ENCODE peak calls at places on chromosomes 11 and 22, in seven cellular contexts. One of them, this sample, is unnamed.

GRCh38 chr11:68431984-68432600 is 28.5 kb upstream of the PPP6R3 start:
- DNase-seq in AG10803: no peak
- DNase-seq in upper lobe of right lung: no peak
- DNase-seq in fibroblast of the aortic adventitia: no peak
- DNase-seq in HCT116: no peak
- DNase-seq in A549: no peak
- DNase-seq in endothelial cell of umbilical vein: no peak
- DNase-seq in this sample: no peak

GRCh38 chr11:64561984-64562722 is 28.9 kb upstream of the SLC22A12 start:
- DNase-seq in AG10803: no peak
- DNase-seq in upper lobe of right lung: peak; percentile 50
- DNase-seq in fibroblast of the aortic adventitia: no peak
- DNase-seq in HCT116: no peak
- DNase-seq in A549: no peak
- DNase-seq in endothelial cell of umbilical vein: no peak
- DNase-seq in this sample: no peak

GRCh38 chr11:132111781-132112380 is 741.5 kb downstream of the NTM start:
- DNase-seq in AG10803: peak; percentile 90
- DNase-seq in upper lobe of right lung: no peak
- DNase-seq in fibroblast of the aortic adventitia: peak; percentile 96
- DNase-seq in HCT116: no peak
- DNase-seq in A549: no peak
- DNase-seq in endothelial cell of umbilical vein: peak; percentile 58
- DNase-seq in this sample: peak; percentile 94

GRCh38 chr11:469684-470667 is 19.9 kb downstream of the PTDSS2 start:
- DNase-seq in AG10803: peak; percentile 82
- DNase-seq in upper lobe of right lung: peak; percentile 79
- DNase-seq in fibroblast of the aortic adventitia: peak; percentile 86
- DNase-seq in HCT116: no peak
- DNase-seq in A549: peak; percentile 58
- DNase-seq in endothelial cell of umbilical vein: peak; percentile 90
- DNase-seq in this sample: peak; percentile 52

GRCh38 chr11:1336836-1337646 is 27.6 kb upstream of the TOLLIP start:
- DNase-seq in AG10803: no peak
- DNase-seq in upper lobe of right lung: peak; percentile 79
- DNase-seq in fibroblast of the aortic adventitia: no peak
- DNase-seq in HCT116: no peak
- DNase-seq in A549: peak; percentile 41
- DNase-seq in endothelial cell of umbilical vein: no peak
- DNase-seq in this sample: no peak

GRCh38 chr11:68122936-68123539 is 1.9 kb upstream of the CHKA start:
- DNase-seq in AG10803: no peak
- DNase-seq in upper lobe of right lung: peak; percentile 68
- DNase-seq in fibroblast of the aortic adventitia: no peak
- DNase-seq in HCT116: peak; percentile 41
- DNase-seq in A549: peak; percentile 63
- DNase-seq in endothelial cell of umbilical vein: no peak
- DNase-seq in this sample: no peak

GRCh38 chr22:19524170-19525115 is at the start of gene CLDN5:
- DNase-seq in AG10803: no peak
- DNase-seq in upper lobe of right lung: no peak
- DNase-seq in fibroblast of the aortic adventitia: no peak
- DNase-seq in HCT116: no peak
- DNase-seq in A549: no peak
- DNase-seq in endothelial cell of umbilical vein: peak; percentile 91
- DNase-seq in this sample: peak; percentile 9

GRCh38 chr11:128336203-128336602 is 251.2 kb downstream of the ETS1 start:
- DNase-seq in AG10803: peak; percentile 55
- DNase-seq in upper lobe of right lung: no peak
- DNase-seq in fibroblast of the aortic adventitia: peak; percentile 81
- DNase-seq in HCT116: no peak
- DNase-seq in A549: peak; percentile 41
- DNase-seq in endothelial cell of umbilical vein: peak; percentile 88
- DNase-seq in this sample: peak; percentile 71

GRCh38 chr11:70156291-70157037 is 46.6 kb upstream of the FADD start:
- DNase-seq in AG10803: no peak
- DNase-seq in upper lobe of right lung: no peak
- DNase-seq in fibroblast of the aortic adventitia: no peak
- DNase-seq in HCT116: no peak
- DNase-seq in A549: no peak
- DNase-seq in endothelial cell of umbilical vein: no peak
- DNase-seq in this sample: no peak

DNA sequence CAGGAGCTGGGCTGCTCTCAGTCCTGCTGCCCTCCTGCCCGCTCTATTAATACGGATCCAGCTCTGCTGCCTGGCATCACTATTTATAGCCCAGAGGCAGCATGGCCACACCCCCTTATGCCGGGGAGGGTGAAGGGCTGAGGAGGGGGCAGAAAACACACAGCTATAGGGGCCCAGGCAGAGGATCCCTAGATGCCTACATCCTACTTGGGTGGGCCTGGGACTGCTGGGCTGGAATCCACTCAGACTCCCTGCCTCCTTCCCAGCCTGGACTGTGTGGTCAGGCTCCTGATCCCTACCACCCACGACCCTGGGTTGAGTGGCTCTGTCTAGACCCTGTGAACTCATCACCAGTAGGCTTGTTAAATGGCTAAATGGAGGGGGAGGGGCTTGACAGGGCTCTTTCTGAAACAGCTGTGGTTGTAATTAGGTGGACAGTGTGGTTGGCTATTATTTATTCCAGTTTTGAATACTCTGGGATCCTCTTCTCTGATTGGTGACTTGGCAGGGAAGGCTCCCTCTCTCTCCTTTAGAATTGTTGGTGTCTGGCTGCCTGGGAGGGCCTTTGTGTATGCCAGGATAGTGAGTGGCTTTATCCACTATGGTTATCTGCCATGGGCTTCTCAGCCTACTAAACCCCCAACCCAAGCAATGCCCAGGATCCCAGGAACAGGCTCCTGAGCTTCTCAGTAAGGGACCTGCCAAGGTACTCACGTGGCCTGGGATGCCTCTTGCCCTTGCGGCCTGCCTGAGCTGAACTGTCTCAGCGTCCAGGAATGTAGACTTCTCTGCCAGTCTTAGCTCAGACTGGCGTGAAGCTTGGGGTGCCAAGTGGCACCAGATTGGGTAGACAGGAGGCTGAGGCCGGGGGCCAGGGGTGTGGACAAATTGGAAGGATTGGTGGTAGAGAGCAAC is 15.2 kb downstream of the PHLDB1 start:
- DNase-seq in AG10803: peak; percentile 91
- DNase-seq in upper lobe of right lung: peak; percentile 76
- DNase-seq in fibroblast of the aortic adventitia: peak; percentile 63
- DNase-seq in HCT116: peak; percentile 68
- DNase-seq in A549: peak; percentile 74
- DNase-seq in endothelial cell of umbilical vein: peak; percentile 32
- DNase-seq in this sample: peak; percentile 76
- H3K4me3 ChIP-seq in AG10803: peak overlapping the region; percentile 79
- H3K4me3 ChIP-seq in upper lobe of right lung: no peak overlapping the region
- H3K4me3 ChIP-seq in fibroblast of the aortic adventitia: peak overlapping the region; percentile 70
- H3K4me3 ChIP-seq in HCT116: peak overlapping the region; percentile 62
- H3K4me3 ChIP-seq in A549: no peak overlapping the region
- H3K4me3 ChIP-seq in endothelial cell of umbilical vein: no peak overlapping the region
- H3K4me3 ChIP-seq in this sample: peak overlapping the region; percentile 87

DNA sequence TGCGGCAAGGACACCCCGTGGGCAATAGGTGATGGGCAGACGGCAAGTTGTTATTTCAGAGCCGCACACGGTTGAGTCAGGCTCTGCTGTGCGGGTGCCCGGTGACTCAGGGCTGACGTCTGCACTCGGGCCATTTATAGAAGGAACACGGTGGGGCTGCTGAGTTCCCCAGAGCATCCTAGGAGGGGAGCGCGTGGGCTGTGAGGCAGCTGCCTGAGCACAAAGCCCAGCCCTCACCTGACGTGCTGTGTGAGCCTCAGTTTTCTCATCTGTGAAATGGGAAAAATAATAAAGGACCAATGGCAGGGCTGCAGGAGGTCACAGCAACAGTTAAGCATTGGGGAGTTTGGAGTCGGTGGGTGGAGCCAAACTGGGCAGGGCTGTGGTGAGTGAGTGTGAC is 11.3 kb upstream of the RHOD start:
- DNase-seq in AG10803: peak; percentile 62
- DNase-seq in upper lobe of right lung: no peak
- DNase-seq in fibroblast of the aortic adventitia: peak; percentile 80
- DNase-seq in HCT116: peak; percentile 64
- DNase-seq in A549: peak; percentile 77
- DNase-seq in endothelial cell of umbilical vein: no peak
- DNase-seq in this sample: peak; percentile 95
- TF ChIP-seq CTCF in AG10803: no peak
- TF ChIP-seq CTCF in upper lobe of right lung: no peak
- TF ChIP-seq CTCF in fibroblast of the aortic adventitia: no peak
- TF ChIP-seq CTCF in HCT116: no peak
- TF ChIP-seq CTCF in A549: peak; percentile 12
- TF ChIP-seq CTCF in endothelial cell of umbilical vein: no peak
- TF ChIP-seq CTCF in this sample: peak; percentile 41

GRCh38 chr11:124313849-124314248 is at the start of gene OR8D1:
- DNase-seq in AG10803: no peak
- DNase-seq in upper lobe of right lung: no peak
- DNase-seq in fibroblast of the aortic adventitia: no peak
- DNase-seq in HCT116: no peak
- DNase-seq in A549: no peak
- DNase-seq in endothelial cell of umbilical vein: no peak
- DNase-seq in this sample: no peak
- H3K4me3 ChIP-seq in AG10803: no peak within 1 kb of the TSS
- H3K4me3 ChIP-seq in upper lobe of right lung: no peak within 1 kb of the TSS
- H3K4me3 ChIP-seq in fibroblast of the aortic adventitia: no peak within 1 kb of the TSS
- H3K4me3 ChIP-seq in HCT116: no peak within 1 kb of the TSS
- H3K4me3 ChIP-seq in A549: no peak within 1 kb of the TSS
- H3K4me3 ChIP-seq in endothelial cell of umbilical vein: no peak within 1 kb of the TSS
- H3K4me3 ChIP-seq in this sample: no peak within 1 kb of the TSS

DNA sequence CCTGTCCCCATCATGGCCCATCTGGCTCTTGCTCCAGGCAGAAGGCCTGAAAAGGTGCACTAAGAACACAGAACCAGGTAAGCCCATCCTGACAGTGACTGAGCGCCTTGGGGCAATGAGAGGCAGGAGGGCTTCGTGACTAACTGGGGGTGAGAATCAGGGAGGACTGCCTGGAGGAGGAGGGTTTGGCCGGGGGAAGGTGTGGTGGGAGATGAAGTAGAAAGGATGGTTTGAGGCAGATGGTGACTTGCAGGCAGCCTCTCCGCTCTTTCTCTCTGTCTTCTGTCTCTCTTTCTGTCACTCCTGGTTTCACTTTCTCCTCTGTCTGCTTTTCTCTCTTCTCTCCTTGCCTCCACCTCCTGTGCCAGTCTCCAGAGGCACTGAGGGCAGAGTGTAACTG is 60.8 kb downstream of the CACNA1I start:
- DNase-seq in AG10803: no peak
- DNase-seq in upper lobe of right lung: no peak
- DNase-seq in fibroblast of the aortic adventitia: no peak
- DNase-seq in HCT116: no peak
- DNase-seq in A549: no peak
- DNase-seq in endothelial cell of umbilical vein: no peak
- DNase-seq in this sample: no peak
- TF ChIP-seq CTCF in AG10803: no peak
- TF ChIP-seq CTCF in upper lobe of right lung: no peak
- TF ChIP-seq CTCF in fibroblast of the aortic adventitia: no peak
- TF ChIP-seq CTCF in HCT116: no peak
- TF ChIP-seq CTCF in A549: no peak
- TF ChIP-seq CTCF in endothelial cell of umbilical vein: no peak
- TF ChIP-seq CTCF in this sample: no peak

DNA sequence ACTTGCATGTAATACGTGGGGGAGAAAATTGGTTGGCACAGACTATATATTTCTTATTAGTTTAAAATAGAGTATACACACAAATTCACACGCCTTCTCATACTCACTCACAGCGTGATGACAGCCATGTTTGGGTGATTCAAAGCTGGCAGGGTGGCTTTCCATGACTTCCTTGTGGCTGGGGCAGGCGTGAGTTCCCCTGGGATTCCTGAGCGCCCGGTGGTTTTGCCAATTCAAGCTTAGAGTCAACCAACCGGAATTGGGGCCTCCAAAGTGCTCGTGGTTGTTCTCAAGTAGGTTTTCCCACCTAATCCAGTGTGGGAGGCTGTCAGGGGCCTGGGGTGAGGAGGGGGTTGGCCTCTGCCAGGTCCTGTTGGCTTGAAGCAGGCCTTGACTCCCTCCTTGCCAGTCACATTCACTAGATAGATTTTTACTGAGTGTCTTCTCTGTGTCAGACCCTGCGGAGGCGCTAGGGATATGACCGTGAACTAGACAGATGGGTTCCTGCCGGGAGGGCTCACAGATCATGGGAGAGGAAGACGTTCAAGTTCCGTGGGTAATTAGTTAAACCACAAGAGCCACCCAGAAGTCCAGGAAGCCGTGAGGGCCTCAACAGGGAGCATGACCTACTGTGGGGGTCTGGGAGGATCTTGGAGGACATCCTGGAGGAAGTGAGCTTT is 11.5 kb downstream of the PKNOX2 start:
- DNase-seq in AG10803: no peak
- DNase-seq in upper lobe of right lung: no peak
- DNase-seq in fibroblast of the aortic adventitia: no peak
- DNase-seq in HCT116: no peak
- DNase-seq in A549: no peak
- DNase-seq in endothelial cell of umbilical vein: no peak
- DNase-seq in this sample: peak; percentile 13
- H3K4me3 ChIP-seq in AG10803: no peak overlapping the region
- H3K4me3 ChIP-seq in upper lobe of right lung: no peak overlapping the region
- H3K4me3 ChIP-seq in fibroblast of the aortic adventitia: no peak overlapping the region
- H3K4me3 ChIP-seq in HCT116: no peak overlapping the region
- H3K4me3 ChIP-seq in A549: no peak overlapping the region
- H3K4me3 ChIP-seq in endothelial cell of umbilical vein: no peak overlapping the region
- H3K4me3 ChIP-seq in this sample: no peak overlapping the region

DNA sequence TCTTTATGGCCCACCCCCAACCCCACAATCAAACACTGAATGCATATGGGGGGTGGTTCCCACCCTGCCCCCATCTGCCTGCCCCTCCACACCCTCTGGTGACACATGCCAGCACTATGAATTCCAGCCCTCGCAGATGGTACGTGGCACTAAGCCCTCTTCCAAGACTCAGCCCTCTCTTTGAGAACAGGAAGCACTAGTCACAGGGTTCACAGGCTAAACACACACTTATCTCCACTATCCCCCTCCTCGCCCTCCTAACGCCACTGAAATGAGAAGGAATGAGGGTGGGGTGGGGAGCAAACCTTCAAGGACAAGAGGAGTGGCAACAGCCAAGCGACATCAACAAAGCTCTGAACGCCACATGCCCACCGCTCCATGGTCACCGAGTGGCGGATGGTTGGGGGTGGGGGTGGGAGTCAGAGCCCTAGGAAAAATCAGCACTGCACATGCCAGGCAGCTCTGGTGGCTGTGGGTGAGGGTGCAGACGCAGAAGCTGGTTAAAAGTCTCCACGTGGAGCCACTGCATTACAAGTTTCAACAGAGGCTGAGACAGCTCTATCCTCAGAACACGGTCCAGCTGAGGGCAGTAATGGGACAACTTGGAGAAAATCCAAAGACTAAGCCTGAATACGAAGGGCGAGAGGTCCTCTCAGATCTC is 33.6 kb downstream of the TMEM184B start:
- DNase-seq in AG10803: peak; percentile 98
- DNase-seq in upper lobe of right lung: peak; percentile 74
- DNase-seq in fibroblast of the aortic adventitia: peak; percentile 91
- DNase-seq in HCT116: no peak
- DNase-seq in A549: peak; percentile 71
- DNase-seq in endothelial cell of umbilical vein: peak; percentile 83
- DNase-seq in this sample: peak; percentile 83
- TF ChIP-seq CTCF in AG10803: peak; percentile 55
- TF ChIP-seq CTCF in upper lobe of right lung: peak; percentile 27
- TF ChIP-seq CTCF in fibroblast of the aortic adventitia: peak; percentile 8
- TF ChIP-seq CTCF in HCT116: peak; percentile 4
- TF ChIP-seq CTCF in A549: peak; percentile 21
- TF ChIP-seq CTCF in endothelial cell of umbilical vein: peak; percentile 34
- TF ChIP-seq CTCF in this sample: peak; percentile 28

GRCh38 chr22:38955926-38956325 is 1.5 kb upstream of the APOBEC3A start:
- DNase-seq in AG10803: no peak
- DNase-seq in upper lobe of right lung: no peak
- DNase-seq in fibroblast of the aortic adventitia: no peak
- DNase-seq in HCT116: no peak
- DNase-seq in A549: no peak
- DNase-seq in endothelial cell of umbilical vein: no peak
- DNase-seq in this sample: no peak
- H3K4me3 ChIP-seq in AG10803: no peak overlapping the region
- H3K4me3 ChIP-seq in upper lobe of right lung: no peak overlapping the region
- H3K4me3 ChIP-seq in fibroblast of the aortic adventitia: no peak overlapping the region
- H3K4me3 ChIP-seq in HCT116: no peak overlapping the region
- H3K4me3 ChIP-seq in A549: no peak overlapping the region
- H3K4me3 ChIP-seq in endothelial cell of umbilical vein: no peak overlapping the region
- H3K4me3 ChIP-seq in this sample: no peak overlapping the region

This sample was measured in astrocyte of the spinal cord.